ENCODE peak calls at places on chromosomes 1 and 21, in eight cellular contexts. O is adrenal gland; Q is cardiac muscle cell; X is fibroblast of lung; M is epithelial cell of esophagus; D is H9; T is bronchial epithelial cell; H is activated CD8-positive, alpha-beta T cell treated with anti-CD3 and anti-CD28 coated beads for 36 hours. J is an unnamed sample.

GRCh38 chr1:7454895-7455784 is 316.0 kb upstream of the VAMP3 start:
- DNase-seq in H (no peak), O (no peak), T (no peak), M (no peak), D (no peak), Q (no peak), X (peak; percentile 65), J (no peak)

GRCh38 chr1:107477233-107477632 is 336.4 kb downstream of the NTNG1 start:
- DNase-seq in M (no peak), Q (no peak), D (peak; percentile 55), T (no peak), H (peak; percentile 27), X (no peak), O (no peak), J (no peak)

GRCh38 chr1:225508538-225509375 is 80.9 kb upstream of the LBR start:
- DNase-seq in Q (peak; percentile 98), H (peak; percentile 6), X (peak; percentile 99), D (no peak), O (peak; percentile 64), T (peak; percentile 99), M (peak; percentile 97), J (no peak)

GRCh38 chr1:91687452-91687851 is 186.8 kb downstream of the CDC7 start:
- DNase-seq in M (no peak), O (no peak), Q (peak; percentile 44), X (peak; percentile 34), T (no peak), D (no peak), H (no peak), J (no peak)

GRCh38 chr1:214492405-214493075 is 58.9 kb downstream of the PTPN14 start:
- DNase-seq in H (no peak), T (no peak), O (no peak), Q (peak; percentile 50), X (no peak), D (no peak), M (no peak), J (no peak)

GRCh38 chr1:91884459-91885290 is 1.3 kb downstream of the TGFBR3 start:
- DNase-seq in T (peak; percentile 15), O (peak; percentile 57), D (peak; percentile 45), M (no peak), X (peak; percentile 46), Q (peak; percentile 29), H (peak; percentile 54), J (peak; percentile 20)

GRCh38 chr1:50266509-50266908 is 156.7 kb downstream of the DMRTA2 start:
- DNase-seq in D (no peak), Q (peak; percentile 60), M (no peak), O (no peak), X (peak; percentile 46), H (peak; percentile 12), T (no peak), J (no peak)

GRCh38 chr21:26966978-26967913 is at the start of gene ADAMTS5:
- DNase-seq in M (peak; percentile 61), Q (peak; percentile 67), D (peak; percentile 52), X (peak; percentile 77), H (peak; percentile 1), O (no peak), T (peak; percentile 47), J (peak; percentile 64)

GRCh38 chr1:203289281-203289981 is 15.9 kb upstream of the BTG2 start:
- DNase-seq in Q (no peak), X (no peak), H (peak; percentile 97), T (peak; percentile 71), O (no peak), D (no peak), M (peak; percentile 61), J (no peak)

GRCh38 chr1:64522740-64523139 is 52.8 kb downstream of the CACHD1 start:
- DNase-seq in T (no peak), H (no peak), X (no peak), O (no peak), D (no peak), M (no peak), Q (no peak), J (no peak)

GRCh38 chr1:79988401-79988800 is 981.9 kb upstream of the ADGRL4 start:
- DNase-seq in H (no peak), T (no peak), M (no peak), D (no peak), X (no peak), Q (no peak), O (no peak), J (no peak)

GRCh38 chr21:25254491-25255174 is 352.6 kb downstream of the MRPL39 start:
- DNase-seq in X (no peak), M (no peak), H (no peak), T (no peak), D (no peak), Q (no peak), O (no peak), J (no peak)

GRCh38 chr1:213604477-213604876 is 383.3 kb upstream of the PROX1 start:
- DNase-seq in M (no peak), O (no peak), H (no peak), Q (no peak), D (no peak), X (no peak), T (no peak), J (no peak)

GRCh38 chr1:168428063-168428731 is 115.6 kb downstream of the XCL2 start:
- DNase-seq in Q (peak; percentile 63), T (no peak), O (peak; percentile 22), D (peak; percentile 59), X (no peak), M (no peak), H (no peak), J (no peak)

GRCh38 chr21:31078796-31079195 is 40.5 kb upstream of the KRTAP19-8 start:
- DNase-seq in D (no peak), Q (peak; percentile 53), H (peak; percentile 17), M (no peak), X (no peak), T (no peak), O (no peak), J (no peak)

GRCh38 chr1:59367269-59368006 is 70.5 kb downstream of the FGGY start:
- DNase-seq in O (peak; percentile 83), Q (peak; percentile 98), M (peak; percentile 24), T (peak; percentile 48), X (peak; percentile 98), D (no peak), H (no peak), J (peak; percentile 10)

GRCh38 chr1:46134660-46135331 is 2.4 kb upstream of the PIK3R3 start:
- DNase-seq in D (no peak), O (peak; percentile 43), X (peak; percentile 75), M (peak; percentile 92), H (peak; percentile 10), T (peak; percentile 95), Q (peak; percentile 76), J (no peak)

GRCh38 chr21:42524341-42525227 is 10.9 kb downstream of the SLC37A1 start:
- DNase-seq in D (peak; percentile 61), O (no peak), Q (no peak), X (peak; percentile 86), H (peak; percentile 82), T (peak; percentile 34), M (no peak), J (peak; percentile 61)

GRCh38 chr21:41422546-41423372 is 3.3 kb upstream of the MX1 start:
- DNase-seq in M (no peak), O (no peak), T (no peak), X (no peak), D (no peak), Q (no peak), H (no peak), J (no peak)

GRCh38 chr21:45207839-45208626 is 79.7 kb downstream of the POFUT2 start:
- DNase-seq in H (no peak), M (no peak), D (no peak), Q (no peak), T (no peak), O (no peak), X (no peak), J (no peak)

GRCh38 chr1:225526878-225527277 is 99.0 kb upstream of the LBR start:
- DNase-seq in H (no peak), X (no peak), M (no peak), O (no peak), Q (peak; percentile 33), T (no peak), D (no peak), J (no peak)

GRCh38 chr1:235331391-235331790 is 3.0 kb downstream of the GGPS1 start:
- DNase-seq in Q (no peak), M (no peak), X (no peak), O (no peak), T (no peak), D (no peak), H (no peak), J (no peak)

GRCh38 chr1:63779338-63779819 is 5.6 kb downstream of the ROR1 start:
- DNase-seq in X (peak; percentile 77), D (no peak), H (no peak), O (no peak), Q (no peak), M (no peak), T (no peak), J (no peak)

GRCh38 chr1:171901245-171901644 is 59.9 kb downstream of the DNM3 start:
- DNase-seq in H (no peak), Q (no peak), X (no peak), D (no peak), O (no peak), M (peak; percentile 62), T (peak; percentile 57), J (no peak)

GRCh38 chr1:171441278-171441677 is 44.1 kb upstream of the PRRC2C start:
- DNase-seq in Q (peak; percentile 51), X (peak; percentile 94), M (peak; percentile 94), D (no peak), T (peak; percentile 97), O (peak; percentile 41), H (no peak), J (no peak)

GRCh38 chr21:38965910-38966504 is 160.3 kb downstream of the ETS2 start:
- DNase-seq in X (peak; percentile 75), Q (peak; percentile 23), M (peak; percentile 82), T (peak; percentile 88), O (peak; percentile 35), H (no peak), D (peak; percentile 83), J (peak; percentile 30)

GRCh38 chr1:154430903-154431302 is 25.8 kb downstream of the IL6R start:
- DNase-seq in M (peak; percentile 65), Q (peak; percentile 46), D (peak; percentile 55), H (no peak), T (no peak), O (no peak), X (no peak), J (no peak)

GRCh38 chr1:27476222-27476621 is 13.7 kb downstream of the WASF2 start:
- DNase-seq in M (no peak), T (no peak), H (peak; percentile 26), X (no peak), O (no peak), D (no peak), Q (no peak), J (no peak)
- TF ChIP-seq CTCF in M (no peak), T (no peak), H (no peak), X (no peak), O (no peak), D (no peak), Q (no peak), J (no peak)

GRCh38 chr1:207620573-207620893 is 24.4 kb upstream of the CR1L start:
- DNase-seq in Q (no peak), M (no peak), X (no peak), O (no peak), D (no peak), T (no peak), H (no peak), J (no peak)
- TF ChIP-seq CTCF in Q (no peak), M (no peak), X (no peak), O (no peak), D (peak; percentile 7), T (no peak), H (peak; percentile 40), J (no peak)

GRCh38 chr1:3910769-3911520 is 10.9 kb upstream of the C1orf174 start:
- DNase-seq in T (peak; percentile 59), D (peak; percentile 92), H (peak; percentile 83), X (peak; percentile 40), M (peak; percentile 79), O (peak; percentile 77), Q (peak; percentile 58), J (peak; percentile 92)
- TF ChIP-seq CTCF in T (peak; percentile 95), D (peak; percentile 95), H (peak; percentile 88), X (peak; percentile 45), M (peak; percentile 86), O (peak; percentile 50), Q (peak; percentile 67), J (peak; percentile 85)

GRCh38 chr1:16073490-16074104 is at the start of gene FAM131C:
- DNase-seq in T (no peak), O (no peak), D (peak; percentile 49), Q (no peak), X (no peak), M (peak; percentile 37), H (peak; percentile 44), J (peak; percentile 67)
- TF ChIP-seq CTCF in T (peak; percentile 39), O (no peak), D (peak; percentile 50), Q (peak; percentile 33), X (peak; percentile 6), M (peak; percentile 14), H (no peak), J (no peak)

J was measured in nephron progenitor cell.